ENCODE peak calls at places on chromosome 22, in nine cellular contexts. U is effector memory CD8-positive, alpha-beta T cell; W is KBM-7; P is stimulated activated CD4-positive, alpha-beta T cell treated with anti-CD3 and anti-CD28 coated beads, Interleukin-15, amount 100 ng/mL, for 48 hours; L is NCI-H460; T is nucleus accumbens; I is NCI-H1092 treated with DMSO at 0.1 percent for 48 hours; R is stimulated activated CD8-positive, alpha-beta memory T cell treated with anti-CD3 and anti-CD28 coated beads, Interleukin-7, amount 100 ng/mL, for 1 hour; Q is hepatic stellate cell. M is an unnamed sample.

GRCh38 chr22:29625090-29625825 is 21.8 kb downstream of the NF2 start:
- DNase-seq in U (no peak), W (peak; percentile 66), P (no peak), L (peak; percentile 33), T (no peak), I (peak; percentile 19), R (no peak), Q (peak; percentile 40), M (peak; percentile 16)

GRCh38 chr22:30253205-30253852 is 6.8 kb upstream of the LIF start:
- DNase-seq in U (no peak), W (no peak), P (no peak), L (peak; percentile 87), T (peak; percentile 25), I (peak; percentile 42), R (no peak), Q (peak; percentile 92), M (no peak)

GRCh38 chr22:33746501-33746928 is 173.8 kb downstream of the LARGE1 start:
- DNase-seq in U (no peak), W (no peak), P (no peak), L (no peak), T (no peak), I (no peak), R (no peak), Q (no peak), M (no peak)

GRCh38 chr22:35324067-35324466 is 24.4 kb downstream of the TOM1 start:
- DNase-seq in U (no peak), W (no peak), P (no peak), L (no peak), T (no peak), I (no peak), R (no peak), Q (no peak), M (no peak)

GRCh38 chr22:42065408-42066132 is 5.0 kb downstream of the NAGA start:
- DNase-seq in U (no peak), W (no peak), P (no peak), L (no peak), T (no peak), I (no peak), R (no peak), Q (no peak), M (no peak)

GRCh38 chr22:40491990-40492631 is 121.7 kb downstream of the SGSM3 start:
- DNase-seq in U (no peak), W (peak; percentile 94), P (no peak), L (no peak), T (no peak), I (no peak), R (no peak), Q (no peak), M (no peak)

GRCh38 chr22:30287626-30288413 is 1.5 kb downstream of the CASTOR1 start:
- DNase-seq in U (peak; percentile 90), W (peak; percentile 96), P (peak; percentile 76), L (peak; percentile 77), T (peak; percentile 68), I (peak; percentile 60), R (peak; percentile 87), Q (peak; percentile 92), M (peak; percentile 88)

GRCh38 chr22:37824674-37825641 is 1.8 kb downstream of the GALR3 start:
- DNase-seq in U (no peak), W (no peak), P (no peak), L (no peak), T (no peak), I (no peak), R (no peak), Q (no peak), M (no peak)

GRCh38 chr22:44181033-44181911 is 547 bp downstream of the PARVG start:
- DNase-seq in U (peak; percentile 55), W (peak; percentile 83), P (no peak), L (no peak), T (no peak), I (no peak), R (peak; percentile 34), Q (no peak), M (peak; percentile 48)

GRCh38 chr22:46963672-46964545 is 201.5 kb downstream of the TBC1D22A start:
- DNase-seq in U (no peak), W (no peak), P (no peak), L (no peak), T (no peak), I (peak; percentile 71), R (no peak), Q (no peak), M (no peak)

GRCh38 chr22:27489265-27489675 is 312.3 kb downstream of the MN1 start:
- DNase-seq in U (no peak), W (no peak), P (no peak), L (no peak), T (no peak), I (no peak), R (no peak), Q (peak; percentile 79), M (no peak)

GRCh38 chr22:39528080-39528661 is 4.4 kb downstream of the RPS19BP1 start:
- DNase-seq in U (no peak), W (no peak), P (no peak), L (no peak), T (no peak), I (peak; percentile 26), R (no peak), Q (no peak), M (no peak)

GRCh38 chr22:47444746-47445065 is 682.3 kb downstream of the TBC1D22A start:
- DNase-seq in U (no peak), W (no peak), P (no peak), L (no peak), T (no peak), I (no peak), R (no peak), Q (no peak), M (no peak)

GRCh38 chr22:39215430-39216142 is 29.2 kb downstream of the PDGFB start:
- DNase-seq in U (peak; percentile 41), W (peak; percentile 36), P (no peak), L (no peak), T (no peak), I (no peak), R (no peak), Q (peak; percentile 17), M (no peak)

GRCh38 chr22:43212434-43212952 is 25.6 kb upstream of the TTLL12 start:
- DNase-seq in U (no peak), W (no peak), P (no peak), L (no peak), T (no peak), I (no peak), R (no peak), Q (no peak), M (no peak)

GRCh38 chr22:47463220-47463619 is 700.8 kb downstream of the TBC1D22A start:
- DNase-seq in U (no peak), W (no peak), P (no peak), L (no peak), T (no peak), I (no peak), R (no peak), Q (no peak), M (no peak)

GRCh38 chr22:23608583-23608982 is 23.5 kb downstream of the DRICH1 start:
- DNase-seq in U (no peak), W (no peak), P (no peak), L (no peak), T (no peak), I (no peak), R (no peak), Q (no peak), M (no peak)

GRCh38 chr22:27041745-27042144 is 384.4 kb downstream of the MIAT start:
- DNase-seq in U (no peak), W (no peak), P (no peak), L (no peak), T (no peak), I (no peak), R (no peak), Q (no peak), M (no peak)

GRCh38 chr22:42473484-42474193 is 41.4 kb upstream of the NFAM1 start:
- DNase-seq in U (peak; percentile 10), W (peak; percentile 67), P (no peak), L (peak; percentile 45), T (no peak), I (peak; percentile 31), R (no peak), Q (peak; percentile 45), M (no peak)

GRCh38 chr22:46652930-46653331 is 32.7 kb downstream of the GRAMD4 start:
- DNase-seq in U (no peak), W (no peak), P (no peak), L (no peak), T (no peak), I (peak; percentile 8), R (no peak), Q (peak; percentile 85), M (no peak)

GRCh38 chr22:23534851-23535717 is 45.0 kb downstream of the IGLL1 start:
- DNase-seq in U (no peak), W (no peak), P (no peak), L (no peak), T (no peak), I (no peak), R (no peak), Q (no peak), M (no peak)

M was measured in activated T-cell treated with anti-CD3 and anti-CD28 coated beads for 1 hour.